ENCODE peak calls at places on chromosomes 6 and 20, in eight cellular contexts. C, X, W, M, H, B, F and P are unnamed samples.

GRCh38 chr6:130760006-130760405 is 67.2 kb upstream of the SMLR1 start:
- DNase-seq in X (no peak), C (peak; percentile 70), F (peak; percentile 53), B (peak; percentile 13), H (peak; percentile 61), M (no peak), W (peak; percentile 54), P (peak; percentile 2)

GRCh38 chr6:45327956-45328522 is at the start of gene RUNX2:
- DNase-seq in C (peak; percentile 74), B (no peak), H (peak; percentile 87), F (peak; percentile 44), M (no peak), W (peak; percentile 94), X (no peak), P (no peak)

GRCh38 chr20:44615876-44616603 is 33.7 kb downstream of the PKIG start:
- DNase-seq in X (peak; percentile 97), H (no peak), F (no peak), C (no peak), W (no peak), B (no peak), M (no peak), P (no peak)

GRCh38 chr6:25478973-25479372 is 173.0 kb upstream of the SCGN start:
- DNase-seq in M (no peak), B (no peak), W (no peak), H (no peak), C (no peak), X (no peak), F (no peak), P (no peak)

GRCh38 chr6:114310053-114310452 is 32.8 kb downstream of the HS3ST5 start:
- DNase-seq in B (no peak), W (no peak), F (no peak), M (no peak), X (no peak), C (no peak), H (no peak), P (no peak)

GRCh38 chr20:19934792-19935491 is 82.2 kb upstream of the NAA20 start:
- DNase-seq in B (peak; percentile 74), F (no peak), H (no peak), W (no peak), C (peak; percentile 62), X (peak; percentile 78), M (peak; percentile 63), P (peak; percentile 40)

GRCh38 chr20:24382775-24383174 is 86.7 kb upstream of the SYNDIG1 start:
- DNase-seq in H (no peak), C (no peak), M (no peak), X (peak; percentile 30), F (no peak), W (no peak), B (no peak), P (no peak)

GRCh38 chr6:157194643-157195042 is 128.7 kb downstream of the TMEM242 start:
- DNase-seq in X (no peak), M (no peak), B (no peak), C (no peak), H (peak; percentile 65), W (peak; percentile 16), F (peak; percentile 38), P (peak; percentile 38)

GRCh38 chr6:36459483-36459882 is 16.7 kb downstream of the KCTD20 start:
- DNase-seq in B (no peak), W (no peak), M (no peak), X (no peak), C (no peak), F (no peak), H (no peak), P (no peak)

GRCh38 chr20:63582382-63583063 is 8.5 kb upstream of the HELZ2 start:
- DNase-seq in F (no peak), B (no peak), C (no peak), M (no peak), H (no peak), W (no peak), X (no peak), P (no peak)

GRCh38 chr6:4581468-4582420 is 194.5 kb upstream of the CDYL start:
- DNase-seq in X (no peak), H (peak; percentile 95), M (no peak), W (peak; percentile 96), B (peak; percentile 34), C (peak; percentile 83), F (peak; percentile 65), P (no peak)

GRCh38 chr6:22043284-22043962 is 253.4 kb downstream of the PRL start:
- DNase-seq in B (no peak), M (peak; percentile 22), W (peak; percentile 81), H (peak; percentile 31), X (no peak), C (no peak), F (no peak), P (no peak)

GRCh38 chr6:99993533-99994251 is at the start of gene MCHR2:
- DNase-seq in M (no peak), F (no peak), X (no peak), H (no peak), C (no peak), W (no peak), B (no peak), P (no peak)
- H3K4me3 ChIP-seq in M (no peak within 1 kb of the TSS), F (peak within 1 kb of the TSS; percentile 41), X (peak within 1 kb of the TSS; percentile 21), H (no peak within 1 kb of the TSS), C (peak within 1 kb of the TSS; percentile 69), W (peak within 1 kb of the TSS; percentile 36), B (peak within 1 kb of the TSS; percentile 36), P (no peak within 1 kb of the TSS)

DNA sequence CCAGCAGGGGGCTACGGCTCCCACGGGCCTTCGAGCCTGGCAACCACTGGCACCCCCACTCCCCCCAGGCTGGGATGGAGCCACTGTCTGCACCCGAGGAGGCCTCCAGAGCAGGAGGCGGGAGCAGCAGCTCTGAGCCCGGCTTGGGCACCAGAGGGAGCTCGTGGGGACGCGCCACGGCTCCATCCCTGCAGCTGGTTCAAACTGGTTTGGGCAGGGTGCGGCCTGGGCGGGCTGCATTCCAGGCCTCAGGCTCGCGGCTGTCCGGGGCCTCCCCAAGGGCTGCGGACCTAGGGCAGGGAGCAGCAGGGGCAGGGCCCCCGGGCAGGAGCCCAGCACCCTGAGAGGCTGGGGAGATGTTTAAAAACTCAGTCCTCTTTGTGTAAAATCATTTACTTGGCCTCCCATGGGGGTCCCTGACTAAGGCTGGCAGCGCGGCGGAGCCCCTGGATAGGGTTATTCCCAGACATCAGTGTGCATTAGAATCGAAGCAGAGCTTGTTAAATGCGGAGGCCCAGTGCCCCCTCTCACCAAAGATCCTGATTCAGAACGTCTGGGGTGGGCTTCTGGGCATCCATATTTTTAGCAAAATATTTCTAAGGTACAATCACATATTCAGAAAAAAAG is 4.1 kb upstream of the BCAS4 start:
- DNase-seq in C (peak; percentile 85), H (peak; percentile 85), X (peak; percentile 80), F (peak; percentile 95), B (peak; percentile 96), W (peak; percentile 96), M (peak; percentile 79), P (peak; percentile 62)
- H3K4me3 ChIP-seq in C (peak overlapping the region; percentile 36), H (no peak overlapping the region), X (peak overlapping the region; percentile 30), F (no peak overlapping the region), B (no peak overlapping the region), W (no peak overlapping the region), M (no peak overlapping the region), P (no peak overlapping the region)

DNA sequence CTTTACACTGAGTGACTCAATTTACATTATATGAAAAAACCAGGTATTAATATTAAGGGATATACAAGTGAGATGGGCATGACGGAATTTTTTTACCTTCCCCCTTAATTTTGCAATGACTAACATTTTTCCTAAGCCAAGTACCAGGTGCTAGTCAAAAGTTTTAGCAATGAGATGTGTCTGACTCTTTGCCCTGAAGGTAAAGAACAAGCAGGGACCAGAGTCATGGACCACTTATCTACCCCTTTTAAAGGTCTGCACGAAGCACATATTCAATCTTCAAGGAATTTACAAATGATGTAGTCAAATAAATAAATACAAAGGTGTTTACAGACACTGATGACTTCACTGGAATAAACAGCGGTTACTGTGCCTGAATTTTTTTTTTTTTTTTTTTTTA is 1.4 kb downstream of the GLO1 start:
- DNase-seq in H (no peak), W (no peak), B (no peak), F (no peak), M (no peak), X (no peak), C (peak; percentile 15), P (no peak)
- H3K4me3 ChIP-seq in H (no peak overlapping the region), W (no peak overlapping the region), B (no peak overlapping the region), F (no peak overlapping the region), M (no peak overlapping the region), X (no peak overlapping the region), C (peak overlapping the region; percentile 40), P (peak overlapping the region; percentile 80)

DNA sequence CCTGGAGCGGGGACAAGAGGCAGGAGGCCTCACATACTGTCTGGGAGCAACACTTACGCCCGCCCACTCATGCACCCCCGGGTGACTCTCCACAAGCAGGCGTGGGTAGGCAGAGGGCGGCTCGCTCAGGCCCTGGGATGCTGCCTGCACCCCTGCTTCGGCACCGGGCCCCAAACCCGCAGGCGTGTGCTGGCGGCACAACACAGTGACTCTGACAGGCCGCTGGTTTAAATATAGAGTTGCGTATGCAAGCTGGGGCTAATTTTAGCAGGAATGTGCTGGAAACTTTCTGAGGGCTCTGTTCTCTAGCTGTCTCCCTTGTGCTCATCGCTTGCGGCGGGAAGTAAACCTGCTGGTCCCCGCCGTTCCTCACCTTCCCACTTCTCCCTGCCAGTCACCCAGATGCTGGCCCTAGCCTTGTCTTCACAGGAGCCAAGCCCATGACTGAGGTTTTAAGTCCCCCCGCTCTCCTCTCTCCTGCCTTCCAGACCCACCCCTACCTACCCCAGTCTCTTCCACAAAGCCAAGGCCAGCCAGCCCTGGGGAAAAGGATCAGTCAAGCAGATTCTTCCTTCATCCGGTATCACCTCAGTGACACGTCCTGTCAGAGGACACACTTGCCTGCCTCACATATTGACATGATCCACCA is 94.5 kb upstream of the FOXP4 start:
- DNase-seq in H (peak; percentile 59), M (no peak), X (peak; percentile 61), F (peak; percentile 35), B (no peak), C (no peak), W (peak; percentile 38), P (no peak)
- H3K4me3 ChIP-seq in H (no peak overlapping the region), M (no peak overlapping the region), X (no peak overlapping the region), F (no peak overlapping the region), B (no peak overlapping the region), C (no peak overlapping the region), W (no peak overlapping the region), P (no peak overlapping the region)